ENCODE peak calls at places on chromosomes 1 and 21, in eight cellular contexts. V, F, X, B, D, G, Z and H are unnamed samples. For H3K27me3, the result is how much of the 10 kb centered on the place peaks cover.

GRCh38 chr1:246907472-246907871 is 24.3 kb downstream of the AHCTF1 start:
- DNase-seq in V (peak), F (no peak), X (no peak), B (no peak), D (no peak), G (no peak), Z (no peak), H (no peak)

GRCh38 chr1:20429296-20429695 is 56.7 kb downstream of the CAMK2N1 start:
- DNase-seq in V (no peak), F (no peak), X (no peak), B (no peak), D (no peak), G (no peak), Z (no peak), H (no peak)

GRCh38 chr1:172778461-172779455 is 119.9 kb downstream of the FASLG start:
- DNase-seq in V (peak), F (no peak), X (no peak), B (no peak), D (no peak), G (no peak), Z (no peak), H (no peak)

GRCh38 chr21:44892095-44892494 is 18.6 kb upstream of the PTTG1IP start:
- DNase-seq in V (no peak), F (no peak), X (no peak), B (no peak), D (no peak), G (no peak), Z (no peak), H (no peak)

GRCh38 chr1:18901952-18902522 is 318 bp downstream of the ALDH4A1 start:
- DNase-seq in V (no peak), F (no peak), X (no peak), B (no peak), D (no peak), G (no peak), Z (no peak), H (no peak)

GRCh38 chr1:201254625-201255469 is 28.5 kb upstream of the PKP1 start:
- DNase-seq in V (peak), F (peak), X (peak), B (no peak), D (peak), G (peak), Z (peak), H (peak)

GRCh38 chr1:14303011-14303410 is 295.5 kb upstream of the KAZN start:
- DNase-seq in V (no peak), F (no peak), X (no peak), B (no peak), D (no peak), G (no peak), Z (no peak), H (no peak)

GRCh38 chr1:223140551-223140950 is 2.5 kb downstream of the TLR5 start:
- DNase-seq in V (no peak), F (no peak), X (no peak), B (peak), D (no peak), G (no peak), Z (no peak), H (no peak)

GRCh38 chr1:109061183-109061582 is 14.6 kb downstream of the TAF13 start:
- DNase-seq in V (no peak), F (no peak), X (no peak), B (no peak), D (no peak), G (no peak), Z (no peak), H (no peak)

GRCh38 chr21:36929622-36930021 is 36.8 kb downstream of the HLCS start:
- DNase-seq in V (no peak), F (no peak), X (no peak), B (no peak), D (no peak), G (no peak), Z (peak), H (no peak)

GRCh38 chr1:54546651-54547348 is 1.2 kb upstream of the ACOT11 start:
- DNase-seq in V (no peak), F (no peak), X (no peak), B (no peak), D (no peak), G (no peak), Z (no peak), H (no peak)

GRCh38 chr1:185325413-185325812 is 8.4 kb upstream of the IVNS1ABP start:
- DNase-seq in V (peak), F (no peak), X (peak), B (no peak), D (no peak), G (no peak), Z (no peak), H (no peak)

GRCh38 chr1:206575165-206575893 is 36.9 kb downstream of the EIF2D start:
- DNase-seq in V (no peak), F (no peak), X (peak), B (peak), D (no peak), G (no peak), Z (peak), H (peak)

GRCh38 chr1:201362906-201363305 is 14.6 kb downstream of the TNNT2 start:
- DNase-seq in V (no peak), F (no peak), X (no peak), B (no peak), D (no peak), G (no peak), Z (no peak), H (no peak)

GRCh38 chr1:117680316-117681002 is 74.6 kb downstream of the TENT5C start:
- DNase-seq in V (no peak), F (no peak), X (no peak), B (no peak), D (no peak), G (no peak), Z (no peak), H (no peak)

GRCh38 chr1:68313736-68314594 is 81.6 kb upstream of the WLS start:
- DNase-seq in V (peak), F (no peak), X (no peak), B (no peak), D (no peak), G (no peak), Z (no peak), H (no peak)

GRCh38 chr1:12230549-12231275 is 882 bp downstream of the VPS13D start:
- DNase-seq in V (peak), F (peak), X (peak), B (peak), D (no peak), G (no peak), Z (peak), H (no peak)

GRCh38 chr21:44010429-44010828 is 1.7 kb upstream of the TRAPPC10 start:
- DNase-seq in V (no peak), F (no peak), X (no peak), B (no peak), D (no peak), G (no peak), Z (no peak), H (no peak)

GRCh38 chr21:36803801-36804452 is 105.0 kb downstream of the SIM2 start:
- DNase-seq in V (no peak), F (no peak), X (no peak), B (no peak), D (no peak), G (no peak), Z (no peak), H (no peak)

GRCh38 chr1:204558467-204558866 is 42.3 kb downstream of the MDM4 start:
- DNase-seq in V (no peak), F (no peak), X (no peak), B (no peak), D (no peak), G (no peak), Z (no peak), H (no peak)

GRCh38 chr1:162062542-162063015 is 6.9 kb upstream of the NOS1AP start:
- DNase-seq in V (peak), F (no peak), X (no peak), B (no peak), D (no peak), G (no peak), Z (peak), H (no peak)

GRCh38 chr1:27864264-27864895 is 8.0 kb upstream of the THEMIS2 start:
- DNase-seq in V (no peak), F (no peak), X (peak), B (no peak), D (no peak), G (no peak), Z (no peak), H (no peak)

GRCh38 chr21:29145354-29145782 is 14.9 kb downstream of the MAP3K7CL start:
- DNase-seq in V (no peak), F (no peak), X (no peak), B (peak), D (no peak), G (no peak), Z (no peak), H (no peak)

GRCh38 chr1:84540759-84541158 is 33.5 kb downstream of the CTBS start:
- DNase-seq in V (no peak), F (no peak), X (no peak), B (no peak), D (no peak), G (no peak), Z (no peak), H (no peak)

GRCh38 chr1:229857585-229857984 is 209.5 kb upstream of the GALNT2 start:
- DNase-seq in V (no peak), F (no peak), X (no peak), B (no peak), D (no peak), G (no peak), Z (no peak), H (no peak)

GRCh38 chr1:111161843-111162242 is 21.8 kb downstream of the CEPT1 start:
- DNase-seq in V (peak), F (no peak), X (peak), B (no peak), D (no peak), G (no peak), Z (no peak), H (no peak)

GRCh38 chr21:42158846-42159245 is 60.1 kb upstream of the ABCG1 start:
- DNase-seq in V (no peak), F (no peak), X (no peak), B (peak), D (no peak), G (no peak), Z (no peak), H (no peak)

GRCh38 chr1:2506007-2506860 is 20.2 kb downstream of the PANK4 start:
- DNase-seq in V (no peak), F (no peak), X (no peak), B (no peak), D (no peak), G (no peak), Z (no peak), H (no peak)

GRCh38 chr1:30745156-30745833 is 12.3 kb downstream of the LAPTM5 start:
- DNase-seq in V (no peak), F (no peak), X (no peak), B (no peak), D (no peak), G (no peak), Z (no peak), H (no peak)

GRCh38 chr1:226806988-226807387 is 63.4 kb upstream of the PSEN2 start:
- DNase-seq in V (no peak), F (no peak), X (no peak), B (peak), D (no peak), G (no peak), Z (no peak), H (no peak)

GRCh38 chr1:52127181-52128175 is 14.4 kb upstream of the ZFYVE9 start:
- DNase-seq in V (peak), F (no peak), X (peak), B (no peak), D (no peak), G (no peak), Z (no peak), H (peak)

GRCh38 chr1:242890211-242890741 is 364.8 kb downstream of the CEP170 start:
- DNase-seq in V (no peak), F (no peak), X (no peak), B (no peak), D (peak), G (no peak), Z (no peak), H (no peak)

GRCh38 chr21:28336299-28336698 is 656.4 kb downstream of the LTN1 start:
- DNase-seq in V (peak), F (no peak), X (no peak), B (no peak), D (no peak), G (no peak), Z (peak), H (no peak)

GRCh38 chr1:8077120-8077573 is 51.0 kb upstream of the ERRFI1 start:
- DNase-seq in V (no peak), F (peak), X (peak), B (peak), D (no peak), G (no peak), Z (peak), H (no peak)

GRCh38 chr1:150061632-150062101 is 5.9 kb upstream of the VPS45 start:
- DNase-seq in V (no peak), F (no peak), X (no peak), B (peak), D (no peak), G (no peak), Z (no peak), H (no peak)

GRCh38 chr1:119903443-119903835 is 7.1 kb upstream of the ADAM30 start:
- DNase-seq in V (no peak), F (no peak), X (no peak), B (no peak), D (no peak), G (no peak), Z (no peak), H (no peak)

GRCh38 chr1:156246241-156246761 is 1.6 kb downstream of the PAQR6 start:
- DNase-seq in V (peak), F (no peak), X (peak), B (no peak), D (no peak), G (no peak), Z (no peak), H (no peak)

GRCh38 chr1:156245451-156246232 is 2.2 kb downstream of the PAQR6 start:
- DNase-seq in V (peak), F (no peak), X (no peak), B (no peak), D (no peak), G (no peak), Z (peak), H (no peak)

GRCh38 chr1:156244126-156244525 is 2.1 kb downstream of the BGLAP start:
- DNase-seq in V (peak), F (no peak), X (no peak), B (no peak), D (no peak), G (no peak), Z (no peak), H (no peak)

GRCh38 chr1:156242738-156243137 is 754 bp downstream of the BGLAP start:
- DNase-seq in V (no peak), F (no peak), X (no peak), B (no peak), D (no peak), G (no peak), Z (no peak), H (no peak)

GRCh38 chr1:156244712-156245111 is 2.7 kb downstream of the BGLAP start:
- DNase-seq in V (no peak), F (no peak), X (no peak), B (no peak), D (no peak), G (no peak), Z (no peak), H (no peak)
- TF ChIP-seq EP300 in V (no peak), F (no peak), X (no peak), B (no peak), D (no peak), G (no peak), Z (no peak), H (no peak)

DNA sequence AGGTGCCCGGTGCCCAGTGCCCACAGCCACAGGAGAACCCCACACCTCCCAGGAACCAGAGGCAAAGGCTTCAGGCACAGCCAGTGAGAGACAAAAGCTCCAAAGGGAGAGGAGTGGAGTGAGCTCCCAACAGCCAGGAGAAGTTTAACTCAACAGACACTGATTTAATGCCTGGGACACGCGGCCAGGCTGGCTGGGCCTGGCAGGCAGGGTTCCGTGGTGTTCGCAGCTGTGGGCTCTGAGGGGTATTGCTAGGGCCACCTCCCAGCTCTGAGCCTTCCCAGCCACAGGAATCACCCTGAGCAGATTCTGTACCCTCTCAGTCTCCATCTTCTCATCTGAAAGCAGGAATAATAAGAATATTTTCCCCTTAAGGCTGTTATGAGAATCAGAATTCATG is 222.5 kb downstream of the NPHP4 start:
- DNase-seq in V (no peak), F (no peak), X (no peak), B (no peak), D (no peak), G (no peak), Z (no peak), H (no peak)
- H3K27me3 ChIP-seq in V (under half), F (under half), X (under half), B (under half), D (under half), G (half or more), Z (under half), H (under half)

DNA sequence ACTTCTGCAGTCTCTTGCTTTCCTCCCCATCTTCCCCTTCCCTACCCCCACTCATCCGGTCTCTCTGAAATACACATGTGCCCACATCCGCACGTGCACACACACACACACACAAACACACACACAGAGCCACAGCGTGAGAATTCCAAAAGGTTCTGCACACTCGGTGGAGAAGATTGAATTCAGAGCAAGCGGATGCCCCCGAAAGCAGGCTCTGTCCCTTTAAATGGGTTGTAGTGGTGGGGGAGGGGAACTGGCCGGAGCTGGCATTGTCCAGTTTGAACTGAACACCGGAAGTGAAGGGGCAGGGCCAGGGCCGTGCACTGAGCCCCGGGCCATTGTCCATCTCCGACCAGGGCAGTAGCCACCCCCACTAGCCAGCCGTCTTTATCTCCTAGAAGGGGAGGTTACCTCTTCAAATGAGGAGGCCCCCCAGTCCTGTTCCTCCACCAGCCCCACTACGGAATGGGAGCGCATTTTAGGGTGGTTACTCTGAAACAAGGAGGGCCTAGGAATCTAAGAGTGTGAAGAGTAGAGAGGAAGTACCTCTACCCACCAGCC is 1.3 kb upstream of the LIN28A start:
- DNase-seq in V (peak), F (no peak), X (no peak), B (no peak), D (no peak), G (no peak), Z (no peak), H (no peak)
- TF ChIP-seq EP300 in V (no peak), F (no peak), X (no peak), B (no peak), D (peak), G (no peak), Z (no peak), H (no peak)

DNA sequence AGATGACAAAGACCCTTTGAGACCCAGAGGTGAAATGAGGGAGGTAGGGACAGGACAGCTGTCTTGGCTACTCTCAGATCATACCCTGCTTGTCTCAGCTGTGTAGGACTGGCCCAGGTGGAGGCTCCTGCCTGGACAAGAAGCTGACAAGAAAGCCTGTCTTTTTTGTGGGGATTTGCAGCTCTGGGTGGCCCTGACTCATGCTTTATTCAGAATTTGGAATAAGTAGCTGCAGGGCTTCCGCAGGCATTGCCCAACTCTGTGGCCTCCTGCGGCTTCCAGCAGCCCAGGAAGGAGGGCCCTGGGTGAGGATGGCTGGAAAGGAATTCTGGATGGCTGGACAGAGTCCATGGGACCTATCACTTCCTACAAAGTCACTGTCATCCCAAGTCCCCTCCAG is 20.6 kb upstream of the PADI4 start:
- DNase-seq in V (no peak), F (no peak), X (no peak), B (no peak), D (no peak), G (no peak), Z (no peak), H (no peak)
- H3K27me3 ChIP-seq in V (under half), F (under half), X (under half), B (under half), D (under half), G (half or more), Z (under half), H (under half)

GRCh38 chr1:209673631-209674417 is 1.4 kb upstream of the G0S2 start:
- DNase-seq in V (no peak), F (no peak), X (no peak), B (peak), D (no peak), G (no peak), Z (no peak), H (no peak)
- TF ChIP-seq EP300 in V (no peak), F (no peak), X (peak), B (no peak), D (no peak), G (no peak), Z (no peak), H (no peak)

GRCh38 chr21:33940846-33941245 is 25.2 kb upstream of the ATP5PO start:
- DNase-seq in V (no peak), F (no peak), X (peak), B (no peak), D (no peak), G (no peak), Z (no peak), H (no peak)

GRCh38 chr21:33945652-33946270 is 30.2 kb upstream of the ATP5PO start:
- DNase-seq in V (no peak), F (no peak), X (peak), B (no peak), D (no peak), G (no peak), Z (no peak), H (no peak)

GRCh38 chr21:33943293-33943692 is 27.7 kb upstream of the ATP5PO start:
- DNase-seq in V (no peak), F (no peak), X (no peak), B (no peak), D (no peak), G (no peak), Z (no peak), H (no peak)

GRCh38 chr21:33947451-33948095 is 32.0 kb upstream of the ATP5PO start:
- DNase-seq in V (peak), F (peak), X (peak), B (peak), D (peak), G (peak), Z (peak), H (peak)

GRCh38 chr21:33944185-33944763 is 28.7 kb upstream of the ATP5PO start:
- DNase-seq in V (no peak), F (no peak), X (no peak), B (no peak), D (no peak), G (no peak), Z (no peak), H (no peak)
- H3K27me3 ChIP-seq in V (under half), F (under half), X (under half), B (under half), D (under half), G (under half), Z (under half), H (under half)

GRCh38 chr1:235720544-235720943 is 71.0 kb upstream of the GNG4 start:
- DNase-seq in V (no peak), F (no peak), X (no peak), B (no peak), D (no peak), G (no peak), Z (no peak), H (no peak)
- TF ChIP-seq EP300 in V (no peak), F (no peak), X (no peak), B (no peak), D (no peak), G (no peak), Z (no peak), H (no peak)

GRCh38 chr1:26072305-26072704 is 4.9 kb upstream of the TRIM63 start:
- DNase-seq in V (no peak), F (no peak), X (no peak), B (no peak), D (no peak), G (no peak), Z (peak), H (no peak)
- H3K27me3 ChIP-seq in V (under half), F (under half), X (under half), B (under half), D (under half), G (half or more), Z (under half), H (under half)

GRCh38 chr1:29238601-29238964 is 2.3 kb downstream of the PTPRU start:
- DNase-seq in V (no peak), F (no peak), X (no peak), B (no peak), D (no peak), G (no peak), Z (no peak), H (no peak)

GRCh38 chr1:29236743-29236992 is 346 bp downstream of the PTPRU start:
- DNase-seq in V (no peak), F (no peak), X (no peak), B (no peak), D (no peak), G (no peak), Z (no peak), H (no peak)

GRCh38 chr1:29239142-29239541 is 2.8 kb downstream of the PTPRU start:
- DNase-seq in V (peak), F (no peak), X (no peak), B (no peak), D (no peak), G (no peak), Z (no peak), H (no peak)

GRCh38 chr1:29236993-29237905 is 927 bp downstream of the PTPRU start:
- DNase-seq in V (peak), F (peak), X (no peak), B (peak), D (no peak), G (no peak), Z (peak), H (no peak)

GRCh38 chr1:29237906-29238600 is 1.7 kb downstream of the PTPRU start:
- DNase-seq in V (peak), F (peak), X (no peak), B (peak), D (no peak), G (no peak), Z (peak), H (no peak)
- TF ChIP-seq EP300 in V (no peak), F (no peak), X (no peak), B (no peak), D (no peak), G (no peak), Z (no peak), H (no peak)